ENCODE peak calls at places on chromosomes 13 and 19, in four cellular contexts. Z, D, B and P are unnamed samples.
A peak's percentile ranks its signal among the peaks of the same experiment; 100 is the strongest.

GRCh38 chr13:37143901-37144300 is 38.4 kb upstream of the CSNK1A1L start:
- DNase-seq in Z (peak; percentile 19), D (no peak), B (peak; percentile 44), P (no peak)

GRCh38 chr19:46670874-46671273 is 9.9 kb upstream of the DACT3 start:
- DNase-seq in Z (peak; percentile 28), D (no peak), B (peak; percentile 11), P (no peak)

GRCh38 chr19:2291185-2291751 is 9.3 kb upstream of the PEAK3 start:
- DNase-seq in Z (no peak), D (no peak), B (no peak), P (no peak)

GRCh38 chr19:39135701-39136100 is 10.1 kb downstream of the PAK4 start:
- DNase-seq in Z (no peak), D (no peak), B (no peak), P (no peak)

GRCh38 chr13:112451512-112452379 is 75.6 kb downstream of the SPACA7 start:
- DNase-seq in Z (no peak), D (no peak), B (no peak), P (no peak)

GRCh38 chr13:60335531-60335930 is 61.5 kb upstream of the TDRD3 start:
- DNase-seq in Z (peak; percentile 20), D (no peak), B (peak; percentile 30), P (no peak)

GRCh38 chr19:3507371-3508120 is 1.4 kb downstream of the FZR1 start:
- DNase-seq in Z (peak; percentile 39), D (no peak), B (no peak), P (no peak)

GRCh38 chr19:2261438-2262172 is 5.4 kb upstream of the JSRP1 start:
- DNase-seq in Z (peak; percentile 51), D (no peak), B (peak; percentile 38), P (no peak)

DNA sequence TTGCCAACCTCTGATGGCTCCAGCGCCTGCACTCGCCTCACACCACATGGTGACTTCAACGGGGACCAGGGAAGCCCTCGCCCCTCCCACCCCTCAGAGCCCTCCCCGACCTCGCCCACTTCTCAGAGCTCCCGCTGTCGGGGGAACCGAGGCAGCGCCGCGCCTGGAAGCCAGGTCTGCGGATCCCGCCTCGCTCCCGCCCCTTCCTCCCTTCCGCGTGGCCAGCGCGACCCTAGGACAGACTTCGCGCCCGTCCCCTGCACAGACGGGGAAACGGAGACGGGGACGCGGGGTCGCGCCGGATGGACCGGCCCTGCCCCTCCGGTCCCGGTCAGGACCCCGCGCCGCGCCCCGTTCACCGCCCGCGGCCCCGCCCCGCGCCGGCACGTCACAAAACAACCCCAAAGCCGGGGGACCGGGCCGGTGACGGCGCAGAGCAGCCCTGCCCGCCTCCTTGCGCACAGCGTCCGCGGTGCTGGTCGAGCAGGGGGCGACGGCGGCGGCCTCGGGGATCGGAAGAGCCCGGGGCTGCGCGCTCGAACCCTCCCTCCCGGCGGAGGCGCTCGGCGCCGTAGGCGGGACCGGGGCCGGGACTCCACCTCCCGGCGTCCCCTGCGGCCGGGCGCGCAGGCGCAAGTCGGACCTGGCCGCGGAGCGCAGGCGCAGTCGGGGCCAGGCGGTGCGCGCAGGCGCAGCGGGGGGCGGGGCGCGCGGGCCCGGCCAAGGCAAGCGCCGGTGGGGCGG is 379 bp upstream of the CDC34 start:
- DNase-seq in Z (peak; percentile 82), D (peak; percentile 78), B (peak; percentile 82), P (peak; percentile 88)
- TF ChIP-seq CTCF in Z (no peak), D (no peak), B (no peak), P (no peak)

DNA sequence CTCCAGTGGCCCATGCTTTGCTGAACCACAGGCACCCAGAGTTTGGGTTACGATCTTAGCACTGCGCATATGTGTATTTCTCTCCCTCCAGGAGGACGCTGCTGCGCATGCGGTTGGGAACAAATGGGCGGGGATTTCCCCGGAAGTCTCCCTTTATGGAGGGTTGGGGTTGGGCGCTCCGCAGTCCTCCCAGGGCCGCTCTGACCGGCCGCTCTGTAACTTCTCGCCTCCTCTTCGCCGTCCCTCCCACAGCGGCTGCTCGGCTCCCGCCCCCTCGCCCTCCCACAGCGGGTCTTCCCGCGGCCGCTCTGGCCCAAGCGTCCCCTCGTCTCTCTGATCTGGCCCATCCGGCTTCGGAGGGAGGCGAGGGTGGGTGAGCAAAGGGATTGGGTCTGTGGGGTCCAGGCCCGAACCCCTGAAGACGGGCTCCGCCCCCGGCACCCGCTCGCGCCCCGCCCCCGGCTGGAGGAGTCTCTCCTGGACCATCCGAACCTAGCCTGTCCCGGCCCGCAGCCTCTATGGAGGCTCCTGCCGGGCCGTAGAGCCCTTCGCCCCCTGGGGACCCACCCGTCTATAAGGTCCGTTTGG is at the start of gene MEGF8:
- DNase-seq in Z (peak; percentile 99), D (peak; percentile 98), B (peak; percentile 99), P (peak; percentile 96)
- TF ChIP-seq CTCF in Z (peak; percentile 91), D (no peak), B (peak; percentile 98), P (peak; percentile 90)

GRCh38 chr19:31118926-31119325 is 230.3 kb downstream of the TSHZ3 start:
- DNase-seq in Z (no peak), D (no peak), B (no peak), P (no peak)

GRCh38 chr19:31121501-31121900 is 227.7 kb downstream of the TSHZ3 start:
- DNase-seq in Z (no peak), D (no peak), B (no peak), P (no peak)

GRCh38 chr19:31120952-31121351 is 228.3 kb downstream of the TSHZ3 start:
- DNase-seq in Z (no peak), D (no peak), B (no peak), P (no peak)

GRCh38 chr19:31118292-31118925 is 230.8 kb downstream of the TSHZ3 start:
- DNase-seq in Z (no peak), D (no peak), B (no peak), P (no peak)

DNA sequence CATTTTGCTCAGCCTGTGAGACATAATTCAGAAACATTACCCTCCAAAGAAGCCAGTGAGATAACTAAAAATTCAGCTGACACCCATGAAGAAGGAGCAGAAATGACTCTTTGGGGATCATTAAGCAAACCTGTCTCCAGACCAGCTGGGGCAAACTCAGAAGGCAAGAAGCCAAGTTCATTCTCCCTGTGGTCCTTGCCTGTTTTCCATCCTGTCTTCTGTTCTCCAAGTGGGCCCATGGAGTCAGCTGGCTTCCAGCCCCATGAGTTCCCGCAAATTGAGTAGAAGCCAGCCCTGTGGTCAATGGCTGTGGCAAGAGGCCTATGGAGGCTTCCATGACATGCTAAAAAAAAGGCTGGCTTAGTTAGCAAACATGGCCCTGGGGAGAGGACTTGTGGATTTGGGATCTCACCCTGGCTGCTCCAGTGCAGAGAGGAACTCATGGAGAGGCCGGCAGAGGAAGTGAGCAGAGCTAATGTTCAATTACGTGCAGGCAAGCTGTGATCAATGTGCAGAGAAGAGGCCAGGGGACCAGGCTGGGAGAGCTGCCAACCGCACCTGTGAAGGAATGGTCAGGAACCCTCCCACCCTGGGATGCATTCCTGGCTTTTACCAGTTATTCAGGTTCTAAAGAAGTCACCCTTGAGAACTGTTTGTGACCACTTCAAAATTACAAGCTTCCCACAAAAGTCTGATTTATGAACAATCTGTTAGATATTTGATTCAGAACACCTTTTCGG is 229.1 kb downstream of the TSHZ3 start:
- DNase-seq in Z (no peak), D (no peak), B (no peak), P (no peak)
- TF ChIP-seq CTCF in Z (no peak), D (no peak), B (no peak), P (no peak)

GRCh38 chr13:31049833-31050232 is 111.9 kb downstream of the HSPH1 start:
- DNase-seq in Z (no peak), D (no peak), B (no peak), P (no peak)

GRCh38 chr13:31049083-31049482 is 112.6 kb downstream of the HSPH1 start:
- DNase-seq in Z (no peak), D (no peak), B (no peak), P (no peak)

GRCh38 chr13:31052478-31052877 is 109.2 kb downstream of the HSPH1 start:
- DNase-seq in Z (no peak), D (no peak), B (no peak), P (no peak)

GRCh38 chr13:31051999-31052398 is 109.7 kb downstream of the HSPH1 start:
- DNase-seq in Z (no peak), D (no peak), B (no peak), P (no peak)

DNA sequence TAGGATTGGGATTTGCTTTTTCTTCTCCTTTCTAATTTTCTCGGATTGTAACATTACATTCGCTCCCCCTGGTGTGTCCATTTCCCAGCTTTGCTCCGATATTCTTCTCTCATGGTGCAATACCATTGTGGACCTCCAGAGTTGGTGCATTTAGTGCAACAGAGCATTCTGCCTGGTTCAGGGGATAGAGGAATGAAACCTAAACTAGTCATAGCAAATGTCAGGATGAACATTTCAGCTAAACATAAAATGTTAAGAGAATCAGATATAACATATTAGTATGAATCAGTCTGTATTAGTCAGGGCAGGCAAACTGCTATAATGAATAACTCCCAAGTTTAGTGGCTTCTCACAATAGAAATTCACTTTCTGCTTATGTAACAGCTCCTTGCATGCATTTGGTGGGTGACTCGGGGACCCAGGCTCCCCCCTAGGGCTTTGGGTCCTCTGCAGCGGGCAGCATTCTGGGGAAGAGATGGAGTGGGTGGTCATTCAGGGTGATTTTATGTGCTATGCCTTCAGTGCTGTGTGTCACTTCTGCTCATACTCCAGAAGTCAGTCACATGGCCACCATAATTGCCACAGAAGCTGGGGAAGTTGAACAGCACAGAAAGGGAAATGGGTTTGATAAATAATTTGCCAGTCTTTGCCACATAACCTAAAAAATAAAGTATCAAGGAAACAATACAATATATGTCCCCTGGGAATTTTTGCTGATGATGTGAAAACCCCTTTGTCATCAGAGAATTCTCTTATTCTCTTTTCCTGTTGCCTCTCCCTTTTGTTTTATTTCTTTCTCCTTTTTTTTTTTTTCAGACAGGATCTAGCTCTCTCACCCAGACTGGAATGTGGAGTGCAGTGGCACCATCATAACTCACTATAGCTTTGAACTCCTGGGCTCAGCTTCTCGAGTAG is 111.0 kb downstream of the HSPH1 start:
- DNase-seq in Z (peak; percentile 22), D (no peak), B (no peak), P (no peak)
- TF ChIP-seq CTCF in Z (peak; percentile 33), D (no peak), B (peak; percentile 35), P (no peak)

GRCh38 chr13:110323986-110324749 is 17.1 kb downstream of the COL4A2 start:
- DNase-seq in Z (no peak), D (no peak), B (no peak), P (no peak)
- TF ChIP-seq CTCF in Z (no peak), D (no peak), B (no peak), P (no peak)

GRCh38 chr19:8023371-8023770 is 17.9 kb upstream of the ELAVL1 start:
- DNase-seq in Z (no peak), D (no peak), B (no peak), P (no peak)

GRCh38 chr19:8021374-8021773 is 15.9 kb upstream of the ELAVL1 start:
- DNase-seq in Z (no peak), D (no peak), B (no peak), P (no peak)

GRCh38 chr19:8020681-8021080 is 15.2 kb upstream of the ELAVL1 start:
- DNase-seq in Z (no peak), D (no peak), B (no peak), P (no peak)

GRCh38 chr19:8022275-8022674 is 16.8 kb upstream of the ELAVL1 start:
- DNase-seq in Z (no peak), D (no peak), B (no peak), P (no peak)

GRCh38 chr19:8017808-8018207 is 12.4 kb upstream of the ELAVL1 start:
- DNase-seq in Z (no peak), D (no peak), B (no peak), P (no peak)
- TF ChIP-seq CTCF in Z (no peak), D (no peak), B (no peak), P (peak; percentile 49)